ENCODE peak calls at places on chromosomes 3 and 15, in eight cellular contexts. F is HCT116, Z is transverse colon, P is body of pancreas, V is endothelial cell of umbilical vein, C is heart left ventricle, X is suprapubic skin, R is stomach. Y is an unnamed sample.

GRCh38 chr15:33656090-33656670 is 312.1 kb upstream of the CHRM5 start:
- DNase-seq in F (no peak), Z (no peak), P (no peak), V (no peak), C (no peak), X (no peak), R (no peak), Y (peak)

GRCh38 chr15:65824031-65824743 is 32.1 kb upstream of the DENND4A start:
- DNase-seq in F (peak), Z (peak), P (peak), V (peak), C (no peak), X (no peak), R (peak), Y (peak)

GRCh38 chr3:112778298-112779008 is 68.2 kb downstream of the CD200R1L start:
- DNase-seq in F (no peak), Z (no peak), P (no peak), V (no peak), C (no peak), X (no peak), R (no peak), Y (peak)

GRCh38 chr3:108008106-108008505 is 82.7 kb downstream of the CD47 start:
- DNase-seq in F (no peak), Z (no peak), P (no peak), V (no peak), C (no peak), X (no peak), R (no peak), Y (no peak)

GRCh38 chr15:79939399-79939798 is 31.6 kb downstream of the BCL2A1 start:
- DNase-seq in F (no peak), Z (no peak), P (no peak), V (no peak), C (no peak), X (no peak), R (no peak), Y (no peak)

GRCh38 chr15:76335129-76335850 is 1.3 kb upstream of the ISL2 start:
- DNase-seq in F (no peak), Z (no peak), P (no peak), V (no peak), C (no peak), X (no peak), R (no peak), Y (no peak)

GRCh38 chr15:45185903-45186770 is 1.6 kb downstream of the SHF start:
- DNase-seq in F (no peak), Z (no peak), P (no peak), V (no peak), C (no peak), X (peak), R (no peak), Y (no peak)

GRCh38 chr15:58487041-58487723 is 55.4 kb downstream of the LIPC start:
- DNase-seq in F (no peak), Z (no peak), P (no peak), V (no peak), C (no peak), X (no peak), R (no peak), Y (no peak)

GRCh38 chr3:54968546-54969172 is 40.8 kb upstream of the LRTM1 start:
- DNase-seq in F (no peak), Z (no peak), P (no peak), V (no peak), C (no peak), X (no peak), R (no peak), Y (no peak)

GRCh38 chr3:36992806-36993325 is at the start of gene EPM2AIP1:
- DNase-seq in F (no peak), Z (no peak), P (peak), V (no peak), C (peak), X (peak), R (no peak), Y (peak)

GRCh38 chr3:46690798-46691197 is 2.7 kb downstream of the ALS2CL start:
- DNase-seq in F (no peak), Z (peak), P (peak), V (no peak), C (peak), X (no peak), R (peak), Y (no peak)

GRCh38 chr15:73897441-73898261 is 24.3 kb downstream of the TBC1D21 start:
- DNase-seq in F (peak), Z (peak), P (peak), V (peak), C (peak), X (no peak), R (peak), Y (peak)

GRCh38 chr3:121786485-121786884 is 36.9 kb upstream of the GOLGB1 start:
- DNase-seq in F (no peak), Z (no peak), P (no peak), V (peak), C (no peak), X (no peak), R (no peak), Y (no peak)

GRCh38 chr3:13145826-13146642 is 72.8 kb upstream of the IQSEC1 start:
- DNase-seq in F (no peak), Z (peak), P (no peak), V (no peak), C (peak), X (peak), R (no peak), Y (no peak)

GRCh38 chr15:69100821-69101220 is 59.6 kb upstream of the GLCE start:
- DNase-seq in F (no peak), Z (no peak), P (no peak), V (no peak), C (no peak), X (no peak), R (no peak), Y (no peak)

GRCh38 chr15:53193149-53193548 is 403.0 kb upstream of the ONECUT1 start:
- DNase-seq in F (no peak), Z (no peak), P (no peak), V (peak), C (no peak), X (no peak), R (no peak), Y (peak)

GRCh38 chr3:13364602-13365271 is 55.4 kb downstream of the NUP210 start:
- DNase-seq in F (no peak), Z (no peak), P (no peak), V (no peak), C (no peak), X (no peak), R (no peak), Y (no peak)

GRCh38 chr15:69794643-69795461 is 302.9 kb downstream of the TLE3 start:
- DNase-seq in F (peak), Z (no peak), P (peak), V (no peak), C (no peak), X (peak), R (no peak), Y (no peak)

GRCh38 chr3:111315911-111316310 is 226.1 kb upstream of the CD96 start:
- DNase-seq in F (no peak), Z (no peak), P (no peak), V (no peak), C (no peak), X (no peak), R (no peak), Y (no peak)

GRCh38 chr3:40915346-40915865 is 283.9 kb upstream of the CTNNB1 start:
- DNase-seq in F (no peak), Z (no peak), P (no peak), V (no peak), C (no peak), X (no peak), R (no peak), Y (no peak)

GRCh38 chr3:129975332-129976090 is 991 bp downstream of the TRH start:
- DNase-seq in F (no peak), Z (peak), P (peak), V (no peak), C (no peak), X (no peak), R (no peak), Y (peak)

GRCh38 chr3:36729204-36730056 is 34.9 kb downstream of the DCLK3 start:
- DNase-seq in F (peak), Z (no peak), P (no peak), V (peak), C (no peak), X (no peak), R (no peak), Y (peak)

GRCh38 chr15:58357529-58358476 is 74.0 kb upstream of the LIPC start:
- DNase-seq in F (no peak), Z (no peak), P (no peak), V (peak), C (no peak), X (no peak), R (no peak), Y (no peak)

GRCh38 chr3:52004158-52004787 is 8.6 kb upstream of the RPL29 start:
- DNase-seq in F (no peak), Z (no peak), P (no peak), V (peak), C (peak), X (no peak), R (no peak), Y (peak)

GRCh38 chr3:139629033-139629432 is 48.7 kb downstream of the NMNAT3 start:
- DNase-seq in F (peak), Z (peak), P (peak), V (no peak), C (no peak), X (no peak), R (no peak), Y (peak)

GRCh38 chr15:59501531-59502113 is 63.6 kb downstream of the FAM81A start:
- DNase-seq in F (peak), Z (peak), P (peak), V (peak), C (no peak), X (no peak), R (peak), Y (peak)

GRCh38 chr3:96958856-96959255 is 144.5 kb downstream of the EPHA6 start:
- DNase-seq in F (no peak), Z (no peak), P (no peak), V (no peak), C (no peak), X (no peak), R (no peak), Y (no peak)

GRCh38 chr3:158098834-158099424 is 7.3 kb downstream of the SHOX2 start:
- DNase-seq in F (no peak), Z (no peak), P (no peak), V (no peak), C (no peak), X (no peak), R (no peak), Y (no peak)

GRCh38 chr3:158102660-158103085 is 3.5 kb downstream of the SHOX2 start:
- DNase-seq in F (no peak), Z (no peak), P (no peak), V (no peak), C (no peak), X (no peak), R (no peak), Y (no peak)

GRCh38 chr3:158102219-158102612 is 4.0 kb downstream of the SHOX2 start:
- DNase-seq in F (no peak), Z (no peak), P (no peak), V (no peak), C (no peak), X (no peak), R (no peak), Y (no peak)

GRCh38 chr3:158101330-158102218 is 4.6 kb downstream of the SHOX2 start:
- DNase-seq in F (no peak), Z (no peak), P (no peak), V (no peak), C (no peak), X (no peak), R (no peak), Y (no peak)

GRCh38 chr3:158100681-158101080 is 5.5 kb downstream of the SHOX2 start:
- DNase-seq in F (no peak), Z (no peak), P (no peak), V (no peak), C (no peak), X (no peak), R (no peak), Y (no peak)
- H3K4me3 ChIP-seq in F (no peak), Z (no peak), P (no peak), V (no peak), C (no peak), X (no peak), R (no peak), Y (no peak)

GRCh38 chr3:66048051-66048395 is 9.3 kb upstream of the MAGI1 start:
- DNase-seq in F (no peak), Z (no peak), P (no peak), V (peak), C (no peak), X (no peak), R (no peak), Y (no peak)
- TF ChIP-seq POLR2A in F (no peak), Z (no peak), P (no peak), V (no peak), C (no peak), X (no peak), R (no peak), Y (no peak)

GRCh38 chr3:133744241-133744640 is 2.0 kb upstream of the TF start:
- DNase-seq in F (no peak), Z (no peak), P (no peak), V (no peak), C (no peak), X (no peak), R (no peak), Y (peak)

GRCh38 chr3:133745108-133745507 is 1.1 kb upstream of the TF start:
- DNase-seq in F (no peak), Z (no peak), P (no peak), V (no peak), C (no peak), X (no peak), R (no peak), Y (no peak)

GRCh38 chr3:133747373-133747772 is 1.2 kb downstream of the TF start:
- DNase-seq in F (no peak), Z (no peak), P (no peak), V (no peak), C (no peak), X (no peak), R (no peak), Y (no peak)

GRCh38 chr3:133746722-133747086 is 511 bp downstream of the TF start:
- DNase-seq in F (no peak), Z (no peak), P (no peak), V (no peak), C (no peak), X (no peak), R (no peak), Y (no peak)

DNA sequence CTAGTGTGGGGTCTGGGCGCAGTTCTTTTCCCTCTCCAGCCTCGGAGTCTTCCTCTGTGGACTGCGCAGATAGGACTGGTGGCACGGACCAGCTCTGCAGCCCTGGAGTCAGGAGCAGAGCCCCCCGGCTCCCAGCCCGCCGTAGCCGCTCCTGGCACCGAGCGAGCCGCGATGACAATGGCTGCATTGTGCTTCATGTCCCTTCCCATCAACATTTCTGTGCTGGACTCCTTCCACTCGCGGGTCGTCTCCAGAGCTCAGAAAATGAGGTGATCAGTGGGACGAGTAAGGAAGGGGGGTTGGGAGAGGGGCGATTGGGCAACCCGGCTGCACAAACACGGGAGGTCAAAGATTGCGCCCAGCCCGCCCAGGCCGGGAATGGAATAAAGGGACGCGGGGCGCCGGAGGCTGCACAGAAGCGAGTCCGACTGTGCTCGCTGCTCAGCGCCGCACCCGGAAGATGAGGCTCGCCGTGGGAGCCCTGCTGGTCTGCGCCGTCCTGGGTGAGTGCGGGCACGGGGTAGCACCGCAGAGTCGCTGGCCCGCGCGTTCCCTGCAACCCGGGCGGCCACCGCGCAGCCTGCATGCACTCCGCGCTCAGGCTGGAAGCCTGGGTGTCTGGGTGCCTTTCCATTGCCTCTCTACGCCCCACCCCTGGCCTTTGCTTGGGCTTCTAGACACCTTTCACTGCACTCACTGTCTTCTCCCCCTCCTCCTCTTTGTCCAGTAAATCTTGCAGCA is at the start of gene TF:
- DNase-seq in F (no peak), Z (no peak), P (no peak), V (no peak), C (no peak), X (no peak), R (no peak), Y (no peak)
- H3K4me3 ChIP-seq in F (no peak), Z (no peak), P (no peak), V (no peak), C (no peak), X (peak), R (peak), Y (no peak)

GRCh38 chr3:171687064-171687463 is 123.2 kb downstream of the PLD1 start:
- DNase-seq in F (no peak), Z (no peak), P (no peak), V (no peak), C (no peak), X (no peak), R (no peak), Y (no peak)

GRCh38 chr3:171687998-171688397 is 122.3 kb downstream of the PLD1 start:
- DNase-seq in F (no peak), Z (no peak), P (no peak), V (no peak), C (no peak), X (no peak), R (no peak), Y (no peak)

GRCh38 chr3:171684226-171684625 is 126.1 kb downstream of the PLD1 start:
- DNase-seq in F (no peak), Z (no peak), P (no peak), V (no peak), C (no peak), X (no peak), R (no peak), Y (no peak)

GRCh38 chr3:171682743-171683142 is 127.5 kb downstream of the PLD1 start:
- DNase-seq in F (no peak), Z (no peak), P (no peak), V (no peak), C (no peak), X (no peak), R (no peak), Y (no peak)

DNA sequence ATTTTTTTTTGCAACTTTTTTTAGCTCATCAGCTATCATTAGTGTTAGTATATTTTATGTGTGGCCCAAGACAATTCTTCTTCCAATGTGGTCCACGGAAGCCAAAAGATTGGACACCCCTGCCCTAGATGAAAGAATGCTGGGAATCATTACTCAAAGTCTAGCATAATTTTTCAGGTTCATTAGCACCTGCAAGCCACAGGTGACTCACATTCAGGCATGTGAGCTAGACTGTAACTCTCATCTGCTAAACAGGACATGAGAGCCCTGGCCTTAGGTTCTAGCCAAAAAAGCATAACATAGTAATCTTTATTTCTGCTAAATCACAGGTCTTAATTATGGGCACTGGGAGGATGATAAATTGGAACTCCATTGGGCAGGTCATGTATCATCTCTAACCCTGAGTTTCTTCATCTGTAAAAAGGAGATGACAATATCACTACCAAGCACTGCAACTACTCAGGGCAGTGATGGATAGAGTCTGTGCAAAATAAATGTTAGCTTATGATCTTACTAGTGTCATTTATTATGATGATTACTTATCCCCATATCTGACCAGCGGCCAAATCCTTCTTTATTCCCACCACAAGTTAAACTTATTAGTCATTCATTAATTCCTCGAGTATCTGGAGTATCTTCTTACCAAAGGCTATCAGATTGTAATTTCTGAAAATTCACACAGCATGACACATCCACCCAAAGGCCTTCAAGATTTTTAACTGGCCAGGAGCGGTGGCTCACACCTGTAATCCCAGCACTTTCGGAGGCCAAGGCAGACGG is 125.0 kb downstream of the PLD1 start:
- DNase-seq in F (no peak), Z (no peak), P (no peak), V (no peak), C (no peak), X (no peak), R (no peak), Y (no peak)
- TF ChIP-seq POLR2A in F (no peak), Z (no peak), P (no peak), V (no peak), C (no peak), X (no peak), R (no peak), Y (no peak)

DNA sequence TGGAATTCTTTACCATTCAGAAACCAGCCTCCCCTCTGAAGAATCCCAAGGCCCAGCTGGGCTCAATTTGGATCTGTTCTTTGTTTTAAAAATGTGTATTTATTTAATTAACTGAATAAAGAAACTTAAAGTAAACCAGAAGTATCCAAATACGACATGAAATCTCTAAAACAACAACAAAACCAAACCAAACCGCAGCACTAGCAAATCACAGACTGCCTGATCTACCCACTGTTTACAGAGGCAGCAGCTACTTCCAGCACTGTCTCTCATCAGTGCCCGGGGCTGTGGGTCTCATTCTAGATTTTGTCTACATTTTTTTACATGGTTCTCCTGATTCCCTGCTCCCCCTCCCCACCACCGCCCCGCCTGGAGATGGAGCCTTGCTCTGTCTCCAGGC is 2.3 kb downstream of the FLNB start:
- DNase-seq in F (no peak), Z (peak), P (no peak), V (no peak), C (no peak), X (no peak), R (no peak), Y (no peak)
- H3K4me3 ChIP-seq in F (peak), Z (peak), P (no peak), V (peak), C (peak), X (peak), R (peak), Y (no peak)

GRCh38 chr15:42921049-42921731 is 612 bp upstream of the TTBK2 start:
- DNase-seq in F (no peak), Z (peak), P (peak), V (peak), C (peak), X (peak), R (peak), Y (no peak)
- TF ChIP-seq POLR2A in F (peak), Z (no peak), P (no peak), V (no peak), C (no peak), X (no peak), R (no peak), Y (no peak)